ENCODE peak calls at places on chromosomes 1 and 21, in five cellular contexts. C is A549, F is GM12878, Q is SK-N-SH, X is K562. Z is an unnamed sample.
A peak's percentile ranks its signal among the peaks of the same experiment; 100 is the strongest.

GRCh38 chr1:99645199-99645598 is 714 bp upstream of the PALMD start:
- DNase-seq in X (no peak), C (peak; percentile 48), F (no peak), Q (no peak), Z (peak; percentile 30)

GRCh38 chr21:31908106-31909031 is 35.5 kb downstream of the HUNK start:
- DNase-seq in X (no peak), F (no peak), C (no peak), Q (no peak), Z (peak; percentile 84)

GRCh38 chr1:211734791-211735190 is 59.4 kb upstream of the NEK2 start:
- DNase-seq in F (no peak), X (no peak), C (peak; percentile 39), Q (no peak), Z (no peak)

GRCh38 chr1:68120136-68120791 is 69.8 kb upstream of the DIRAS3 start:
- DNase-seq in X (peak; percentile 66), F (peak; percentile 24), C (peak; percentile 66), Q (peak; percentile 56), Z (peak; percentile 85)

GRCh38 chr1:87236585-87236984 is 92.1 kb upstream of the LMO4 start:
- DNase-seq in Q (no peak), F (no peak), C (no peak), X (no peak), Z (peak; percentile 65)

GRCh38 chr21:36699026-36699545 is at the start of gene SIM2:
- DNase-seq in C (peak; percentile 75), F (no peak), Q (peak; percentile 58), X (peak; percentile 50), Z (peak; percentile 52)

GRCh38 chr21:31557421-31557955 is 102.0 kb upstream of the SOD1 start:
- DNase-seq in X (no peak), F (no peak), Q (peak; percentile 70), C (no peak), Z (no peak)

GRCh38 chr1:160127865-160128523 is 12.4 kb downstream of the ATP1A2 start:
- DNase-seq in F (no peak), C (peak; percentile 41), Q (no peak), X (no peak), Z (peak; percentile 60)

GRCh38 chr1:23522244-23523013 is 8.6 kb downstream of the E2F2 start:
- DNase-seq in F (no peak), X (no peak), C (no peak), Q (no peak), Z (peak; percentile 16)

GRCh38 chr1:87334351-87335174 is 5.9 kb downstream of the LMO4 start:
- DNase-seq in F (no peak), Q (peak; percentile 42), X (peak; percentile 21), C (no peak), Z (peak; percentile 36)

GRCh38 chr1:230167419-230167852 is 100.4 kb downstream of the GALNT2 start:
- DNase-seq in Q (peak; percentile 79), F (peak; percentile 54), X (peak; percentile 80), C (peak; percentile 73), Z (peak; percentile 62)
- TF ChIP-seq RFX5 in Q (no peak), F (no peak), X (no peak), C (no peak), Z (no peak)

DNA sequence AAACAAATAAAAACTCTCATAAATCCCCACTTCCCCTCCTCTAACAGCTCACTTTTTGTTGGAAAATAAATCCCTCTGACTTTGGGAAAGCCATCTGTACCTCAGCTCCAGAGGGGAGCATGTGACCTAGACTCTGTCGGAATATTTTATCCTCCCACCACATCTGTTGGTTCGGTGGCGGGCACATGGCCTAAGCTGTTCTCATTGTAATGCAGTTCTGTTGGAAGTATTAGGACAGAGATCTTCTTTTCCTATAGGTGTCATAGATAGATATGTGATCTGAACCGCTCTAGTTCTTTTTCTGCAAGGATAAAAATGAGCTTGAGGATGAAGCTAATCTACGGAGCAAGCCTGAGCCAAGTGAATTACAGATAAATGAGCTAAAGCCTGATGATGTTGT is 50.5 kb upstream of the EPS8L3 start:
- DNase-seq in F (no peak), X (no peak), Q (no peak), C (no peak), Z (no peak)
- TF ChIP-seq RCOR1 in F (no peak), X (no peak), Q (no peak), C (no peak), Z (no peak)

DNA sequence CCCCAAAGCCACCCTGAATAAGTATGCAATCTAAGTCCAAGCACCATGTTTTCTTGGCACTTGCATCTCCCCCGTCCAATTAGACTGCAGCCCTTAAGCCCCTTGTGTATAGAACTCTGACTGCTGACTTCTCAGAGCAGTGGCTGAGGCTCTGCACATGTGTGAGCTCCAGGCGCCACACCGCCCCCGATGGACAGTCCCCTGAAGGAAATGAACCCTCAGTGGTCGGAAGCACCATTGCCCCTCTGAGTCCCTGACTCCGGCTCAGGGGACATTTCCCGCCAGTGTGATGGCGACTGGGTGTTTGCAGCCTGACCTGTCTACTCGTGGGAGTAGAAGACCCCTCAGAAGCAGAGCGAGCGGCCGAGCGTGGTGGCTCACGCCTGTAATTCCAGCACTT is 37.2 kb upstream of the SCCPDH start:
- DNase-seq in C (no peak), Q (no peak), X (no peak), F (no peak), Z (no peak)
- TF ChIP-seq RFX5 in C (no peak), Q (no peak), X (no peak), F (no peak), Z (no peak)

DNA sequence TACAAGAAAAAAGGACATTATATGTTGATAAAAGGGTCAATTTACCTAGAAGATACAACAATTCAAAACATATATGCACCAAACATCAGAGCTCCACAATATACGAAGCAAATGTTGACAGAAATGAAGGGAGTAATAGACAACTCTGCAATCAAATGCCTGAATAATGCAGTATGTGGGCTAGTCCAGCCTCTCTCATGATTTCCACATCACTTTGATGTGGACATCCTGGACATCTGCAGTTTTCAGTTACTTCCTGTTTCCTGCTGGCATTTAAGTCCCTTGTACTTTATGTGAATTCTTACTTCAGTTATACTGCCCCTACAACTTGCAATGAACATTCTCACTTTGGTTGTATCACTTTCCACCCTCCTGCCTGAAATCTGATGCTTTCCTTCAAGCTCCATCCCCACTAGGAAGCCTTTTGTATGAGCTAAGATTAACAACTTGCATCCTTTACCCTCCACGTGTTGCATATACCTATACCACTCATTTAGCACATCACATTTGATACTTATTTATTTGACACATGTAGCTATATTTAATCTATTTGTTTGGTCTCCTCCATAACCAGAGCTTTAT is 36.7 kb downstream of the DISC1 start:
- DNase-seq in Q (no peak), C (no peak), F (no peak), X (no peak), Z (peak; percentile 46)
- TF ChIP-seq RCOR1 in Q (no peak), C (no peak), F (no peak), X (no peak), Z (no peak)

DNA sequence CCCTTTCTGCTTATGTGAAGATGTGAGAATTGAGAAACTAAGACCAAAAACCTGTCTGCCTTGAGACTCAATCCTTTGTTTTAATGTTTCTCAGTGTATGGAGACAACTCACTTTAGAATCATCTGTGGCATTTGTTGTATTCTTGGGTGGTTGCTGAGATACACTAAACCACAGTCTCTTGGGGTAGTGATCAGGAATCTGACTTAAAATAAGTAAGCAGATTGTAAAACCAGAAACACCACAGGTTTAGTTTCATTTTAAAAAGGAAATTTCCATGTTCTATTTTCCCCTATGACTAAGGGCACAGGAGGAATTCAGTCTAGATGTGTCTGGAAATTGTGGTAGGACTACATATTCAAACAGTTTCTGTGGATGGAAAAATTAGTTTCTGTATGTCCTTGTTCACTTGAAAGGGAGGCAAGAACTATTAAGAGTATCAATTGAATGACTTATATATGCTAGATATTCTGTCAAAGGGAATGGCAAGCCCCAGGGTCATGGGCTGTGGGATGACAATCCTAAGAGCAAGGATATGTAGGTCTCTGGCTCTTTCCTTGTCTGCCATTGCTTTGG is 383.4 kb upstream of the B3GALT2 start:
- DNase-seq in Q (no peak), F (no peak), X (no peak), C (no peak), Z (peak; percentile 91)
- TF ChIP-seq RFX5 in Q (no peak), F (no peak), X (no peak), C (no peak), Z (no peak)

GRCh38 chr1:204123376-204123775 is 28.5 kb downstream of the ETNK2 start:
- DNase-seq in Q (peak; percentile 57), X (peak; percentile 53), C (no peak), F (no peak), Z (peak; percentile 7)
- TF ChIP-seq RCOR1 in Q (no peak), X (no peak), C (no peak), F (no peak), Z (no peak)